ENCODE peak calls at places on chromosomes 12 and 14, in eight cellular contexts. T, K, V, L, B, D, J and Z are unnamed samples.

GRCh38 chr14:99792551-99793212 is 531 bp upstream of the EML1 start:
- DNase-seq in T (no peak), K (peak; percentile 35), V (peak; percentile 30), L (no peak), B (no peak), D (peak; percentile 72), J (peak; percentile 25), Z (no peak)

GRCh38 chr14:86363576-86363975 is 833.6 kb downstream of the FLRT2 start:
- DNase-seq in T (no peak), K (no peak), V (no peak), L (no peak), B (no peak), D (no peak), J (no peak), Z (no peak)

GRCh38 chr12:103268831-103269514 is 226.8 kb downstream of the C12orf42 start:
- DNase-seq in T (no peak), K (no peak), V (no peak), L (peak; percentile 8), B (no peak), D (no peak), J (no peak), Z (no peak)

GRCh38 chr12:3496964-3497363 is 6.0 kb downstream of the PRMT8 start:
- DNase-seq in T (no peak), K (peak; percentile 59), V (no peak), L (no peak), B (no peak), D (no peak), J (peak; percentile 14), Z (peak; percentile 2)

GRCh38 chr12:116164263-116164817 is 113.2 kb downstream of the MED13L start:
- DNase-seq in T (no peak), K (no peak), V (no peak), L (no peak), B (no peak), D (no peak), J (no peak), Z (no peak)

GRCh38 chr14:68978550-68978911 is 571 bp downstream of the ACTN1 start:
- DNase-seq in T (no peak), K (peak; percentile 79), V (peak; percentile 61), L (peak; percentile 18), B (peak; percentile 34), D (peak; percentile 82), J (peak; percentile 18), Z (peak; percentile 25)

GRCh38 chr12:25089738-25090137 is 105.2 kb downstream of the DNAI7 start:
- DNase-seq in T (no peak), K (no peak), V (no peak), L (no peak), B (no peak), D (no peak), J (no peak), Z (no peak)

GRCh38 chr12:55446334-55446733 is 2.5 kb downstream of the OR6C2 start:
- DNase-seq in T (no peak), K (no peak), V (no peak), L (no peak), B (no peak), D (no peak), J (no peak), Z (no peak)

GRCh38 chr14:91482278-91483023 is 27.7 kb downstream of the PPP4R3A start:
- DNase-seq in T (no peak), K (no peak), V (no peak), L (no peak), B (no peak), D (no peak), J (no peak), Z (no peak)

GRCh38 chr14:74573421-74574091 is 38.5 kb downstream of the LTBP2 start:
- DNase-seq in T (no peak), K (no peak), V (no peak), L (no peak), B (no peak), D (peak; percentile 17), J (peak; percentile 41), Z (no peak)

GRCh38 chr14:70663707-70664179 is 22.0 kb downstream of the TTC9 start:
- DNase-seq in T (no peak), K (peak; percentile 14), V (peak; percentile 83), L (no peak), B (no peak), D (no peak), J (no peak), Z (no peak)

GRCh38 chr14:29458547-29458946 is 469.1 kb downstream of the PRKD1 start:
- DNase-seq in T (no peak), K (no peak), V (no peak), L (no peak), B (no peak), D (no peak), J (no peak), Z (peak; percentile 22)

GRCh38 chr12:78120866-78121590 is 290.3 kb downstream of the NAV3 start:
- DNase-seq in T (no peak), K (no peak), V (no peak), L (no peak), B (no peak), D (no peak), J (peak; percentile 10), Z (no peak)

GRCh38 chr14:93044601-93045000 is 71.1 kb downstream of the ITPK1 start:
- DNase-seq in T (no peak), K (no peak), V (no peak), L (no peak), B (no peak), D (no peak), J (no peak), Z (peak; percentile 46)

GRCh38 chr12:105841880-105842279 is 296.9 kb downstream of the NUAK1 start:
- DNase-seq in T (no peak), K (no peak), V (no peak), L (no peak), B (no peak), D (no peak), J (no peak), Z (no peak)

GRCh38 chr12:130456375-130457199 is 118.9 kb downstream of the PIWIL1 start:
- DNase-seq in T (no peak), K (peak; percentile 55), V (no peak), L (no peak), B (no peak), D (peak; percentile 64), J (no peak), Z (peak; percentile 2)

GRCh38 chr12:93199831-93200236 is 177.9 kb upstream of the NUDT4 start:
- DNase-seq in T (no peak), K (no peak), V (no peak), L (no peak), B (no peak), D (no peak), J (no peak), Z (no peak)

DNA sequence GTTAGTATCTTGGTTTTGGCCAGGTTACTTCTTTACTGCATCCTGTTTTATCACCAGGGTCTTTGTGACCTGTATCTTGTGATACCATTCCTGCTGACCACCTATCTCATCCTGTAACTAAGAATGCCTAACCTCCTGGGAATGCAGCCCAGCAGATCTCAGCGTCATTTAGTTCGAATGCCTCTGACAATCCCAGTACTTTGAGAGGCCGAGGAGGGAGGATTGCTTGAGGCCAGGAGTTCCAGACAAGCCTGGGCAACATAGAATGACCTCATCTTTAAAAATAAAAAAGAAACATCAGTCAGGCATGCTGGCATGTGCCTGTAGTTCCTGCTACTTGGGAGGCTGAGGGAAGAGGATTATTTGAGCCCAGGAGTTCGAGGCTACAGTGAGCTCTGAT is 206.5 kb downstream of the SUDS3 start:
- DNase-seq in T (no peak), K (no peak), V (no peak), L (no peak), B (no peak), D (no peak), J (peak; percentile 94), Z (no peak)
- H3K4me3 ChIP-seq in T (no peak overlapping the region), K (no peak overlapping the region), V (no peak overlapping the region), L (no peak overlapping the region), B (no peak overlapping the region), D (no peak overlapping the region), J (no peak overlapping the region), Z (no peak overlapping the region)

GRCh38 chr12:110345176-110345651 is 58.3 kb downstream of the ANAPC7 start:
- DNase-seq in T (no peak), K (no peak), V (no peak), L (no peak), B (no peak), D (no peak), J (peak; percentile 57), Z (no peak)
- H3K4me1 ChIP-seq in T (no peaks in the 10 kb centered on the region), K (no peaks in the 10 kb centered on the region), V (no peaks in the 10 kb centered on the region), L (peaks cover 13% of the 10 kb centered on the region), B (no peaks in the 10 kb centered on the region), D (peaks cover 23% of the 10 kb centered on the region), J (peaks cover 3% of the 10 kb centered on the region), Z (no peaks in the 10 kb centered on the region)

GRCh38 chr14:105061428-105062047 is 3.7 kb downstream of the GPR132 start:
- DNase-seq in T (no peak), K (no peak), V (peak; percentile 21), L (peak; percentile 50), B (no peak), D (peak; percentile 85), J (no peak), Z (no peak)

GRCh38 chr14:105063041-105063440 is 2.2 kb downstream of the GPR132 start:
- DNase-seq in T (no peak), K (no peak), V (no peak), L (no peak), B (no peak), D (no peak), J (no peak), Z (no peak)

GRCh38 chr14:105060751-105061427 is 4.3 kb downstream of the GPR132 start:
- DNase-seq in T (no peak), K (no peak), V (peak; percentile 48), L (peak; percentile 46), B (no peak), D (no peak), J (no peak), Z (no peak)

GRCh38 chr14:105064001-105064400 is 1.2 kb downstream of the GPR132 start:
- DNase-seq in T (no peak), K (no peak), V (no peak), L (no peak), B (no peak), D (no peak), J (no peak), Z (no peak)

DNA sequence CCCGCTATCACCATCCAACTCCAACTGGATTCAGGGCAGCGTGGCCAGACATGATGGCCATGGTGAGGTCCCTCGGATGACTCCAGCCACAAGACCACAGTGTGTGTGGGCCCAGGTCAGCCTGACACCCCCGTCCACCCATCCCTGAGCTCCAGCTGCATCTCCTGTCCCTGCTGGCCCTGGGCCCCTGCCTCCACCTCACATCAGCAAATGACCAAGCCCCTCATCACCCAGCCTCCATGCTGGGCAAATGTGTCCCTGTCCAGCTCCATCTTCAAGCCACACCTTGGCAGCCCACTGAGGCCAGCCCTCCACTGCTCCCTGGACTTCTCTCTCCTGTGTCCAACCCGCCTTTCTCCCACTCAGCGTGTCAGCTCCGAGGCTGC is 3.2 kb downstream of the GPR132 start:
- DNase-seq in T (no peak), K (no peak), V (no peak), L (no peak), B (no peak), D (no peak), J (no peak), Z (no peak)
- H3K4me3 ChIP-seq in T (no peak overlapping the region), K (no peak overlapping the region), V (no peak overlapping the region), L (peak overlapping the region; percentile 99), B (peak overlapping the region; percentile 18), D (peak overlapping the region; percentile 8), J (no peak overlapping the region), Z (peak overlapping the region; percentile 10)

DNA sequence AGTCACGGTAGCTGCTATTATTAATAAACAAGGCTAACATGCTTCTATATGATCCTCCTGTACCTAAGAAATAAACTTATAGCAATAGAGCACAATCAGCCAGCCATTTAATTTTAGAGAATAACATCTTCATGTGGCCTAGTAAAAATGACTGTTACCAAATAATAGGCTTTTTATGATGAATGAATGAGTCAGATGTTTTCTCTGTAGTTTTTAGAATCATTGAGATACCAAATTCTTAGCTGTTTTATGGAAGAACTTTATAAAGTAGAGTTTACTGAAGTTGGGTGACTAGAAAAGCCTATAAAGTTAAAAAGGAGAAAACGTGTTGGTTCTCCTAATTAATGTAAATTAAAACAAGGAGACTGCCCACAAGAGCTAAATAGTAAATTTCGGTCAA is 40.7 kb downstream of the WNK1 start:
- DNase-seq in T (no peak), K (no peak), V (no peak), L (no peak), B (no peak), D (no peak), J (no peak), Z (no peak)
- H3K4me1 ChIP-seq in T (peaks cover 23% of the 10 kb centered on the region), K (peaks cover 11% of the 10 kb centered on the region), V (peaks cover 8% of the 10 kb centered on the region), L (peaks cover 66% of the 10 kb centered on the region), B (peaks cover 21% of the 10 kb centered on the region), D (peaks cover 95% of the 10 kb centered on the region), J (peaks cover 11% of the 10 kb centered on the region), Z (peaks cover 9% of the 10 kb centered on the region)